ENCODE peak calls at places on chromosomes 7 and 10, in seven cellular contexts. F is tibial artery, Y is colonic mucosa, Q is GM23338, P is AG09309, L is A549, T is WTC11. A is an unnamed sample.

GRCh38 chr10:35218339-35218955 is 91.8 kb downstream of the CREM start:
- DNase-seq in Q (peak; percentile 95), T (peak; percentile 81), Y (peak; percentile 84), F (peak; percentile 87), P (peak; percentile 63), L (peak; percentile 66), A (no peak)

GRCh38 chr10:118698421-118698820 is 56.3 kb downstream of the CACUL1 start:
- DNase-seq in T (no peak), Q (no peak), P (no peak), Y (peak; percentile 44), F (no peak), L (peak; percentile 11), A (no peak)

GRCh38 chr7:158192956-158193355 is 394.7 kb downstream of the PTPRN2 start:
- DNase-seq in Q (no peak), P (no peak), T (no peak), L (no peak), F (no peak), Y (no peak), A (no peak)

GRCh38 chr10:34821587-34822585 is 6.8 kb upstream of the PARD3 start:
- DNase-seq in P (no peak), L (no peak), T (no peak), F (no peak), Q (no peak), Y (no peak), A (no peak)

GRCh38 chr10:43086321-43086942 is 9.6 kb downstream of the RET start:
- DNase-seq in L (no peak), Y (no peak), T (no peak), F (no peak), Q (no peak), P (no peak), A (no peak)

GRCh38 chr10:75234017-75234682 is 1.6 kb downstream of the COMTD1 start:
- DNase-seq in Q (peak; percentile 98), Y (peak; percentile 99), P (no peak), F (peak; percentile 96), L (peak; percentile 90), T (peak; percentile 99), A (peak; percentile 96)

GRCh38 chr10:102616071-102616770 is 28.1 kb upstream of the TRIM8 start:
- DNase-seq in L (no peak), T (no peak), Y (peak; percentile 53), Q (no peak), F (no peak), P (no peak), A (peak; percentile 46)

GRCh38 chr10:60479305-60480020 is 89.8 kb upstream of the ANK3 start:
- DNase-seq in L (no peak), Y (no peak), Q (no peak), T (no peak), P (no peak), F (no peak), A (no peak)

GRCh38 chr7:124667312-124667711 is 98.3 kb downstream of the GPR37 start:
- DNase-seq in L (no peak), T (no peak), Q (no peak), P (no peak), F (no peak), Y (no peak), A (no peak)

GRCh38 chr7:36961691-36962090 is 237.4 kb upstream of the AOAH start:
- DNase-seq in Q (no peak), L (no peak), T (no peak), P (no peak), F (no peak), Y (no peak), A (no peak)

GRCh38 chr7:45060295-45060694 is 28.5 kb downstream of the NACAD start:
- DNase-seq in F (no peak), T (no peak), P (no peak), Y (no peak), Q (no peak), L (no peak), A (no peak)

GRCh38 chr7:30776971-30777370 is 5.8 kb downstream of the MINDY4 start:
- DNase-seq in F (no peak), Q (no peak), L (no peak), T (no peak), P (no peak), Y (no peak), A (no peak)

GRCh38 chr7:138625084-138625848 is 75.9 kb downstream of the SVOPL start:
- DNase-seq in Y (no peak), F (no peak), L (no peak), P (no peak), T (no peak), Q (peak; percentile 14), A (no peak)

GRCh38 chr7:22697322-22697859 is 29.6 kb upstream of the IL6 start:
- DNase-seq in Q (no peak), Y (no peak), L (no peak), T (no peak), P (no peak), F (no peak), A (no peak)

GRCh38 chr7:93949468-93949867 is 27.9 kb downstream of the GNG11 start:
- DNase-seq in L (peak; percentile 11), Q (no peak), F (no peak), Y (no peak), P (peak; percentile 74), T (no peak), A (no peak)

GRCh38 chr7:27723086-27723485 is 16.9 kb upstream of the TAX1BP1 start:
- DNase-seq in F (no peak), Y (no peak), Q (peak; percentile 26), P (no peak), T (no peak), L (no peak), A (no peak)

GRCh38 chr7:108413782-108414492 is 42.3 kb downstream of the NRCAM start:
- DNase-seq in T (peak; percentile 30), Y (no peak), P (no peak), L (peak; percentile 62), F (no peak), Q (peak; percentile 69), A (no peak)

GRCh38 chr7:29511851-29512250 is 51.8 kb upstream of the PRR15 start:
- DNase-seq in T (no peak), F (no peak), Y (no peak), Q (no peak), P (no peak), L (no peak), A (no peak)

GRCh38 chr10:15742831-15743230 is 23.1 kb upstream of the ITGA8 start:
- DNase-seq in L (no peak), P (no peak), Q (no peak), Y (no peak), F (no peak), T (no peak), A (no peak)

GRCh38 chr7:119175916-119176627 is 951.6 kb downstream of the ANKRD7 start:
- DNase-seq in Y (peak; percentile 51), P (no peak), F (no peak), T (peak; percentile 78), L (peak; percentile 2), Q (peak; percentile 98), A (no peak)

GRCh38 chr10:97762816-97763215 is 9.0 kb downstream of the SFRP5 start:
- DNase-seq in L (no peak), Q (peak; percentile 82), Y (no peak), T (peak; percentile 78), F (no peak), P (no peak), A (peak; percentile 84)

GRCh38 chr7:102061981-102062390 is 224.7 kb upstream of the SH2B2 start:
- DNase-seq in Y (no peak), L (no peak), F (peak; percentile 69), Q (no peak), T (no peak), P (no peak), A (no peak)

GRCh38 chr10:88642991-88643390 is 21.3 kb upstream of the LIPF start:
- DNase-seq in P (no peak), F (no peak), L (no peak), Q (no peak), Y (no peak), T (no peak), A (no peak)

GRCh38 chr10:80709879-80710278 is 172.2 kb downstream of the SH2D4B start:
- DNase-seq in Y (no peak), F (no peak), T (no peak), L (no peak), Q (no peak), P (no peak), A (no peak)

GRCh38 chr10:123858039-123858740 is 33.4 kb downstream of the CPXM2 start:
- DNase-seq in T (no peak), P (peak; percentile 57), L (no peak), Q (no peak), F (peak; percentile 78), Y (no peak), A (no peak)

GRCh38 chr10:72694476-72695369 is 2.8 kb downstream of the MCU start:
- DNase-seq in P (no peak), Q (no peak), L (peak; percentile 44), F (no peak), T (no peak), Y (no peak), A (no peak)

GRCh38 chr10:60208676-60209269 is 180.9 kb downstream of the ANK3 start:
- DNase-seq in Q (peak; percentile 83), Y (no peak), L (no peak), P (no peak), T (no peak), F (no peak), A (no peak)

GRCh38 chr7:80550005-80550404 is 38.1 kb upstream of the GNAT3 start:
- DNase-seq in Q (no peak), Y (no peak), P (no peak), T (no peak), L (no peak), F (no peak), A (no peak)

GRCh38 chr7:80552304-80552703 is 40.4 kb upstream of the GNAT3 start:
- DNase-seq in L (no peak), T (no peak), Q (no peak), F (no peak), Y (no peak), P (peak; percentile 62), A (no peak)

GRCh38 chr7:80548790-80549530 is 37.1 kb upstream of the GNAT3 start:
- DNase-seq in T (no peak), L (no peak), Q (no peak), P (no peak), Y (no peak), F (no peak), A (no peak)
- TF ChIP-seq CTCF in T (no peak), L (no peak), Q (no peak), P (no peak), Y (no peak), F (no peak), A (no peak)

GRCh38 chr7:142375710-142376313 is 118.0 kb upstream of the PRSS58 start:
- DNase-seq in P (no peak), Q (peak; percentile 88), L (no peak), T (peak; percentile 81), F (no peak), Y (no peak), A (no peak)
- TF ChIP-seq CTCF in P (peak; percentile 36), Q (peak; percentile 65), L (no peak), T (no peak), F (no peak), Y (no peak), A (peak; percentile 37)

GRCh38 chr10:44417761-44418160 is 32.9 kb upstream of the CXCL12 start:
- DNase-seq in Y (no peak), T (no peak), F (no peak), Q (no peak), L (no peak), P (no peak), A (no peak)
- TF ChIP-seq CTCF in Y (no peak), T (no peak), F (no peak), Q (no peak), L (no peak), P (no peak), A (no peak)

GRCh38 chr10:24884793-24885192 is 67.6 kb downstream of the PRTFDC1 start:
- DNase-seq in T (peak; percentile 24), Y (no peak), P (no peak), Q (peak; percentile 42), L (no peak), F (no peak), A (no peak)
- TF ChIP-seq CTCF in T (no peak), Y (no peak), P (no peak), Q (peak; percentile 22), L (no peak), F (no peak), A (peak; percentile 14)